ENCODE peak calls at places on chromosomes 12 and 14, in four cellular contexts. Y is fibroblast of the aortic adventitia, R is thoracic aorta, N is globus pallidus. M is an unnamed sample.

GRCh38 chr12:57093412-57094193 is 4.7 kb downstream of the NAB2 start:
- DNase-seq in Y (peak; percentile 85), R (peak; percentile 71), N (no peak), M (peak; percentile 80)

GRCh38 chr14:74979029-74979428 is 23.6 kb upstream of the PGF start:
- DNase-seq in Y (no peak), R (no peak), N (no peak), M (peak; percentile 15)

GRCh38 chr12:132374821-132375445 is 45.5 kb upstream of the GALNT9 start:
- DNase-seq in Y (no peak), R (no peak), N (no peak), M (no peak)

GRCh38 chr14:64467131-64467530 is 1.8 kb downstream of the AKAP5 start:
- DNase-seq in Y (peak; percentile 13), R (no peak), N (no peak), M (peak; percentile 17)

GRCh38 chr12:116881325-116881866 is at the start of gene HRK:
- DNase-seq in Y (no peak), R (no peak), N (no peak), M (no peak)

GRCh38 chr12:3164454-3165310 is 87.5 kb downstream of the TSPAN9 start:
- DNase-seq in Y (no peak), R (no peak), N (no peak), M (no peak)

GRCh38 chr14:59358105-59358504 is 107.1 kb downstream of the GPR135 start:
- DNase-seq in Y (peak; percentile 95), R (peak; percentile 32), N (no peak), M (peak; percentile 74)

GRCh38 chr14:72291908-72292688 is 359.9 kb downstream of the RGS6 start:
- DNase-seq in Y (peak; percentile 54), R (no peak), N (peak; percentile 37), M (peak; percentile 18)

GRCh38 chr12:121582583-121583333 is 1.9 kb upstream of the KDM2B start:
- DNase-seq in Y (peak; percentile 45), R (no peak), N (peak; percentile 44), M (no peak)

GRCh38 chr14:61527325-61528100 is 167.8 kb upstream of the HIF1A start:
- DNase-seq in Y (peak; percentile 59), R (no peak), N (no peak), M (peak; percentile 64)

GRCh38 chr12:82216475-82216874 is 141.7 kb downstream of the CCDC59 start:
- DNase-seq in Y (no peak), R (no peak), N (no peak), M (no peak)

GRCh38 chr14:49497725-49498348 is 88.3 kb downstream of the RPS29 start:
- DNase-seq in Y (peak; percentile 86), R (no peak), N (peak; percentile 65), M (peak; percentile 61)

GRCh38 chr14:91722386-91722785 is 9.5 kb downstream of the CATSPERB start:
- DNase-seq in Y (peak; percentile 37), R (no peak), N (no peak), M (no peak)

GRCh38 chr14:83085725-83086124 is 1552.1 kb upstream of the SEL1L start:
- DNase-seq in Y (no peak), R (no peak), N (no peak), M (no peak)

GRCh38 chr12:115850924-115851323 is 426.6 kb downstream of the MED13L start:
- DNase-seq in Y (no peak), R (no peak), N (no peak), M (no peak)

GRCh38 chr14:24051162-24051788 is 534 bp upstream of the CARMIL3 start:
- DNase-seq in Y (no peak), R (no peak), N (no peak), M (no peak)

GRCh38 chr14:93921001-93921797 is 5.9 kb upstream of the FAM181A start:
- DNase-seq in Y (no peak), R (no peak), N (no peak), M (no peak)

GRCh38 chr14:28652782-28653181 is 113.8 kb upstream of the FOXG1 start:
- DNase-seq in Y (peak; percentile 59), R (no peak), N (no peak), M (peak; percentile 70)

GRCh38 chr14:101761881-101762529 is 496 bp downstream of the PPP2R5C start:
- DNase-seq in Y (no peak), R (no peak), N (peak; percentile 30), M (no peak)

GRCh38 chr12:75439048-75439447 is 41.5 kb upstream of the GLIPR1 start:
- DNase-seq in Y (no peak), R (no peak), N (no peak), M (no peak)

GRCh38 chr12:112349440-112349839 is 32.8 kb downstream of the HECTD4 start:
- DNase-seq in Y (no peak), R (no peak), N (no peak), M (no peak)

GRCh38 chr14:93792391-93792790 is 4.1 kb upstream of the PRIMA1 start:
- DNase-seq in Y (no peak), R (no peak), N (no peak), M (no peak)

GRCh38 chr12:59678759-59679411 is 83.1 kb downstream of the SLC16A7 start:
- DNase-seq in Y (no peak), R (no peak), N (no peak), M (no peak)

GRCh38 chr14:88992011-88992410 is 167.6 kb downstream of the TTC8 start:
- DNase-seq in Y (no peak), R (no peak), N (no peak), M (no peak)

GRCh38 chr14:101288436-101289229 is 272.7 kb upstream of the DIO3 start:
- DNase-seq in Y (no peak), R (no peak), N (no peak), M (no peak)

GRCh38 chr12:10716704-10717315 is 6.3 kb downstream of the YBX3 start:
- DNase-seq in Y (peak; percentile 93), R (peak; percentile 79), N (no peak), M (peak; percentile 80)

GRCh38 chr12:41514050-41514449 is 325.9 kb downstream of the PDZRN4 start:
- DNase-seq in Y (no peak), R (no peak), N (no peak), M (no peak)

GRCh38 chr12:122148657-122149056 is 25.4 kb downstream of the IL31 start:
- DNase-seq in Y (peak; percentile 71), R (no peak), N (no peak), M (peak; percentile 29)

GRCh38 chr12:5094550-5094949 is 50.9 kb downstream of the KCNA5 start:
- DNase-seq in Y (peak; percentile 14), R (no peak), N (no peak), M (no peak)

GRCh38 chr12:103751171-103751570 is 89.9 kb downstream of the NT5DC3 start:
- DNase-seq in Y (no peak), R (no peak), N (no peak), M (no peak)

GRCh38 chr14:36365766-36366165 is 45.3 kb upstream of the MBIP start:
- DNase-seq in Y (no peak), R (no peak), N (no peak), M (no peak)

GRCh38 chr12:46562625-46563228 is 190.2 kb upstream of the SLC38A2 start:
- DNase-seq in Y (peak; percentile 95), R (no peak), N (peak; percentile 12), M (peak; percentile 94)

GRCh38 chr12:130482448-130482847 is 144.8 kb downstream of the PIWIL1 start:
- DNase-seq in Y (no peak), R (no peak), N (no peak), M (no peak)

GRCh38 chr12:95633049-95633545 is 81.8 kb upstream of the USP44 start:
- DNase-seq in Y (peak; percentile 85), R (peak; percentile 62), N (no peak), M (peak; percentile 71)